ENCODE peak calls at places on chromosomes 16 and 17, in eight cellular contexts. T is PC-9, J is endodermal cell, R is endothelial cell of umbilical vein, D is WERI-Rb-1, A is lower lobe of right lung, Z is RWPE1, S is IMR-90. K is an unnamed sample.

GRCh38 chr17:17508019-17508535 is 11.9 kb upstream of the RASD1 start:
- DNase-seq in S (no peak), J (no peak), Z (no peak), D (no peak), A (peak; percentile 24), T (no peak), R (no peak), K (no peak)

GRCh38 chr17:33322063-33322462 is 29.0 kb upstream of the ASIC2 start:
- DNase-seq in Z (no peak), A (no peak), J (no peak), S (no peak), R (no peak), T (no peak), D (no peak), K (no peak)

GRCh38 chr17:32583053-32583452 is 96.3 kb downstream of the CDK5R1 start:
- DNase-seq in Z (no peak), T (no peak), A (no peak), D (no peak), R (no peak), J (no peak), S (no peak), K (no peak)

GRCh38 chr16:50592996-50593395 is 44.8 kb downstream of the NKD1 start:
- DNase-seq in J (no peak), A (no peak), R (no peak), D (no peak), S (no peak), Z (no peak), T (no peak), K (no peak)

GRCh38 chr17:2853722-2854580 is 57.7 kb downstream of the RAP1GAP2 start:
- DNase-seq in R (no peak), J (peak; percentile 85), S (no peak), D (peak; percentile 50), Z (peak; percentile 39), A (peak; percentile 53), T (no peak), K (no peak)

GRCh38 chr17:75182569-75183436 is at the start of gene SUMO2:
- DNase-seq in A (peak; percentile 96), R (peak; percentile 96), Z (peak; percentile 98), D (peak; percentile 98), S (peak; percentile 94), T (peak; percentile 73), J (peak; percentile 99), K (peak; percentile 81)

GRCh38 chr17:29573871-29574731 is 5.6 kb downstream of the TP53I13 start:
- DNase-seq in Z (no peak), T (no peak), S (no peak), A (no peak), J (no peak), D (no peak), R (no peak), K (no peak)

GRCh38 chr16:88888057-88888777 is 21.8 kb upstream of the PABPN1L start:
- DNase-seq in D (no peak), S (no peak), R (no peak), T (no peak), J (no peak), A (no peak), Z (no peak), K (no peak)

GRCh38 chr17:38605230-38605851 is 411 bp downstream of the SRCIN1 start:
- DNase-seq in D (no peak), J (peak; percentile 93), Z (no peak), R (no peak), T (no peak), A (no peak), S (no peak), K (no peak)

GRCh38 chr17:38605852-38606645 is at the start of gene SRCIN1:
- DNase-seq in S (peak; percentile 2), R (no peak), A (peak; percentile 71), T (no peak), J (peak; percentile 93), Z (no peak), D (peak; percentile 84), K (no peak)

GRCh38 chr17:38604479-38605229 is 1.1 kb downstream of the SRCIN1 start:
- DNase-seq in J (peak; percentile 89), T (no peak), R (no peak), D (peak; percentile 39), A (no peak), Z (no peak), S (no peak), K (no peak)

GRCh38 chr17:38608648-38609047 is 2.9 kb upstream of the SRCIN1 start:
- DNase-seq in D (no peak), J (peak; percentile 77), T (peak; percentile 66), S (no peak), A (peak; percentile 64), R (no peak), Z (peak; percentile 52), K (no peak)

GRCh38 chr17:38606646-38607611 is 1.2 kb upstream of the SRCIN1 start:
- DNase-seq in Z (no peak), D (no peak), T (peak; percentile 50), R (no peak), S (no peak), A (no peak), J (peak; percentile 79), K (no peak)
- H3K27ac ChIP-seq in Z (no peak overlapping the region), D (no peak overlapping the region), T (no peak overlapping the region), R (no peak overlapping the region), S (no peak overlapping the region), A (no peak overlapping the region), J (no peak overlapping the region), K (no peak overlapping the region)

GRCh38 chr16:3767333-3767977 is 50.1 kb upstream of the TRAP1 start:
- DNase-seq in J (peak; percentile 34), D (no peak), A (no peak), S (no peak), T (no peak), Z (no peak), R (no peak), K (no peak)

GRCh38 chr16:3769013-3769412 is 51.7 kb upstream of the TRAP1 start:
- DNase-seq in Z (no peak), R (no peak), J (peak; percentile 32), T (no peak), D (no peak), S (no peak), A (no peak), K (no peak)

GRCh38 chr16:3771513-3771912 is 54.2 kb upstream of the TRAP1 start:
- DNase-seq in J (no peak), T (peak; percentile 71), S (no peak), Z (peak; percentile 26), D (no peak), A (no peak), R (no peak), K (no peak)

GRCh38 chr16:3769942-3770341 is 52.6 kb upstream of the TRAP1 start:
- DNase-seq in R (no peak), A (no peak), S (no peak), D (no peak), Z (no peak), J (peak; percentile 17), T (no peak), K (no peak)

DNA sequence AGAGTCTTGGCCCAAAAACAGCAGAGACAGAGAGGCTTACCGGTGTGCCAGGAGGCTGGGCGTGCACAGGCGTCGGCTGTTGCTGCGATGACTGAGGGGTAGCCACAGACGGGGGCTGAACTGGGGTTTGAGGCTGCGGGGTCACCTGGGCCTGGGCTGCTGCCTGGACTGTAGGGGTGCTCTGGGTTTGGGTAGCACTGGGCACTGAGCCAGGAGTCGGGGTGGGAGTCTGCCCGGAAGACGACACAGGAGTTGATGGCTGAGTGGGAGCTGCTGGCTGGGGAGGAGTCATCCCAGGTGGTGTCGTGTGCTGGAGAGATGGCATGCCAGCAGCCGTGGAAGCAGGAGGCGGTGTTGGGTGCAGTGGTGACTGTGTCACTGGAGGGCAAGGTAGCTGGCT is 53.2 kb upstream of the TRAP1 start:
- DNase-seq in S (no peak), A (no peak), D (no peak), R (no peak), J (no peak), T (no peak), Z (no peak), K (no peak)
- H3K27ac ChIP-seq in S (no peak overlapping the region), A (no peak overlapping the region), D (no peak overlapping the region), R (no peak overlapping the region), J (no peak overlapping the region), T (no peak overlapping the region), Z (no peak overlapping the region), K (no peak overlapping the region)

GRCh38 chr17:38799501-38800236 is at the start of gene PIP4K2B:
- DNase-seq in D (peak; percentile 98), Z (peak; percentile 97), J (peak; percentile 99), A (peak; percentile 98), R (peak; percentile 96), T (peak; percentile 89), S (peak; percentile 98), K (peak; percentile 66)

GRCh38 chr17:38797828-38798227 is 1.5 kb downstream of the PIP4K2B start:
- DNase-seq in D (no peak), Z (no peak), S (peak; percentile 18), J (no peak), A (no peak), R (no peak), T (no peak), K (no peak)

GRCh38 chr17:38797091-38797490 is 2.3 kb downstream of the PIP4K2B start:
- DNase-seq in A (no peak), J (no peak), D (no peak), Z (no peak), R (no peak), S (peak; percentile 55), T (no peak), K (peak; percentile 24)

GRCh38 chr17:38800237-38800760 is 943 bp upstream of the PIP4K2B start:
- DNase-seq in T (no peak), A (no peak), R (no peak), D (no peak), J (no peak), S (no peak), Z (no peak), K (no peak)

DNA sequence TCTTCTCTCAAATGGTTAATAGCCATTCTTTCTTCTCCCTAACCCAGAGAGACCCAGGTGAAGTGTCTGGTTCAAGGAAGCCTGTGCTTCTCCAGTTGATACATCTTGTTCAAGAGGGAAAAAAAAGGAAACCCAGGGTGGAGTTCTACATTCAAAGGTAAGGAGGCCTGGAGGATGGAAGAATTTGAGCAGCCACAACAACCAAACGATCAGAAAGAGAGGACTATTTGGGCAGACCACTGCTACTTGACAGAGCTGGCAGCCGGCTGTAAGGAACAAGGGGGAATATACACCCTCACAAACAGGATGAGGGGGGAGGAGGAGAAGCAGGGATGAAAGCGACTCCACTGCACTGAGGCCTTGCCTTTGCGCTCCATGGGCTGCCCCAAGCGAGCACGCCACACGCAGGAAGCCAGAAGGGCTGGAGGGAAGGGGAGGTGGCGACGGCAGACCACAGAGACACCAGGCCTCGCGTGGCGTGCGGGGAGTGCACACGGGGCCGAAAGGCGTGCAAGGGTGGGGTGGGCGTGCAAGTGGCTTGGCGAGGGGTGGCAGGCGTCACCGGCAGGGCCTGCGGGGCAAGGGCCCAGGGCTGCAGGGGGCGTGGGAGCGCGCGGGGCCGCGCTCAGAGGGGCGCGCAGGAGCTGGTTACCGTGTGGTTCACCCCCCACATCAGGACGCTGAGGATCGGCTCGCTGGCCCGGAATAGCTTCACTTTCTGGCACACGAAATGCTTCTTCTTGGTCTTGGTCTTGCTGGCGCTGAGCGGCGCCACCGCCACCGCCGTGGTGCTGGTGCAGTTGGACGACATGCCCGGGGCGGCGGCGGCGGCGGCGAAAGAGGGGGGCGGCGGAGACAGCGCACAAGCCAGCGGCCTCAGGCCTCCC is 499 bp downstream of the PIP4K2B start:
- DNase-seq in Z (peak; percentile 48), D (no peak), T (no peak), S (peak; percentile 35), R (peak; percentile 67), A (peak; percentile 70), J (peak; percentile 79), K (no peak)
- H3K27ac ChIP-seq in Z (peak overlapping the region; percentile 97), D (peak overlapping the region; percentile 100), T (peak overlapping the region; percentile 44), S (peak overlapping the region; percentile 81), R (no peak overlapping the region), A (peak overlapping the region; percentile 99), J (peak overlapping the region; percentile 76), K (peak overlapping the region; percentile 93)

GRCh38 chr16:29959293-29959692 is 2.6 kb upstream of the TMEM219 start:
- DNase-seq in S (no peak), A (no peak), D (peak; percentile 50), J (no peak), R (no peak), Z (no peak), T (no peak), K (no peak)

GRCh38 chr16:29961479-29962343 is at the start of gene TMEM219:
- DNase-seq in D (peak; percentile 90), T (peak; percentile 76), R (peak; percentile 92), A (peak; percentile 93), J (peak; percentile 95), S (peak; percentile 83), Z (peak; percentile 90), K (no peak)

GRCh38 chr16:29962344-29962994 is 590 bp downstream of the TMEM219 start:
- DNase-seq in J (no peak), S (peak; percentile 27), A (no peak), D (no peak), T (peak; percentile 32), Z (peak; percentile 19), R (peak; percentile 59), K (no peak)

GRCh38 chr16:29963021-29963743 is 1.3 kb downstream of the TMEM219 start:
- DNase-seq in D (no peak), J (no peak), T (no peak), R (no peak), Z (no peak), S (no peak), A (no peak), K (no peak)

GRCh38 chr16:29961127-29961478 is 776 bp upstream of the TMEM219 start:
- DNase-seq in T (no peak), A (no peak), D (peak; percentile 84), S (no peak), J (no peak), Z (no peak), R (no peak), K (no peak)
- H3K27ac ChIP-seq in T (no peak overlapping the region), A (peak overlapping the region; percentile 90), D (peak overlapping the region; percentile 79), S (no peak overlapping the region), J (no peak overlapping the region), Z (peak overlapping the region; percentile 89), R (no peak overlapping the region), K (no peak overlapping the region)

K was measured in epithelial cell of prostate.